ENCODE peak calls at places on chromosomes 13 and 19, in six cellular contexts. U is neural crest cell; T is nephron progenitor cell; X is GM03348; N is AG10803; D is stimulated activated effector memory CD8-positive, alpha-beta T cell treated with anti-CD3 and anti-CD28 coated beads, Interleukin-12 subunit alpha, Interleukin-12 subunit beta, amount 100 ng/mL, for 72 hours. P is an unnamed sample.
A peak's percentile ranks its signal among the peaks of the same experiment; 100 is the strongest.

GRCh38 chr19:1070931-1071791 is 4.2 kb downstream of the ARHGAP45 start:
- DNase-seq in N (no peak), T (peak; percentile 73), D (no peak), U (no peak), X (peak; percentile 54), P (peak; percentile 81)

GRCh38 chr19:44689290-44690130 is 9.4 kb upstream of the CEACAM16 start:
- DNase-seq in U (peak; percentile 84), T (peak; percentile 94), X (peak; percentile 78), D (peak; percentile 85), N (peak; percentile 59), P (peak; percentile 84)

GRCh38 chr13:105428816-105429215 is 1106.6 kb downstream of the EFNB2 start:
- DNase-seq in N (no peak), D (no peak), U (no peak), T (no peak), X (no peak), P (no peak)

GRCh38 chr13:26888632-26889031 is 128.0 kb upstream of the GPR12 start:
- DNase-seq in X (no peak), N (no peak), D (no peak), T (no peak), U (no peak), P (no peak)

GRCh38 chr19:10104665-10105221 is 1.4 kb upstream of the PPAN start:
- DNase-seq in N (no peak), T (no peak), U (no peak), D (peak; percentile 90), X (no peak), P (no peak)

GRCh38 chr19:52992109-52993004 is 21.4 kb upstream of the ERVV-1 start:
- DNase-seq in D (no peak), N (no peak), T (peak; percentile 31), U (no peak), X (peak; percentile 11), P (no peak)

GRCh38 chr19:2246801-2247361 is 2.2 kb upstream of the AMH start:
- DNase-seq in T (no peak), X (no peak), N (peak; percentile 36), D (no peak), U (no peak), P (no peak)

GRCh38 chr13:51181752-51182383 is 40.3 kb upstream of the FAM124A start:
- DNase-seq in X (no peak), N (no peak), U (no peak), T (no peak), D (no peak), P (no peak)

GRCh38 chr19:27671876-27672275 is 1541.1 kb downstream of the UQCRFS1 start:
- DNase-seq in N (no peak), D (peak; percentile 18), X (no peak), U (no peak), T (no peak), P (no peak)

GRCh38 chr19:33171916-33172359 is 22.2 kb upstream of the LRP3 start:
- DNase-seq in N (peak; percentile 51), X (peak; percentile 35), U (no peak), T (no peak), D (no peak), P (peak; percentile 2)

GRCh38 chr19:6092329-6093286 is 17.7 kb downstream of the RFX2 start:
- DNase-seq in U (peak; percentile 57), N (peak; percentile 91), D (no peak), X (peak; percentile 77), T (peak; percentile 78), P (peak; percentile 92)

GRCh38 chr19:33110201-33110910 is 21.6 kb upstream of the WDR88 start:
- DNase-seq in U (no peak), D (no peak), T (no peak), X (no peak), N (no peak), P (no peak)

GRCh38 chr13:39106216-39106995 is 68.2 kb downstream of the NHLRC3 start:
- DNase-seq in D (no peak), U (no peak), T (no peak), X (no peak), N (no peak), P (no peak)

GRCh38 chr19:21848706-21849105 is 12.7 kb upstream of the ZNF43 start:
- DNase-seq in U (no peak), D (no peak), T (no peak), N (no peak), X (no peak), P (no peak)

GRCh38 chr19:12974301-12975220 is 5.2 kb downstream of the DAND5 start:
- DNase-seq in X (peak; percentile 29), D (no peak), T (no peak), U (no peak), N (no peak), P (no peak)

GRCh38 chr13:94701313-94702180 is 10.8 kb downstream of the SOX21 start:
- DNase-seq in U (no peak), T (no peak), D (no peak), N (no peak), X (no peak), P (no peak)

GRCh38 chr19:32748497-32748896 is 28.9 kb downstream of the TDRD12 start:
- DNase-seq in N (no peak), U (no peak), X (no peak), T (no peak), D (no peak), P (no peak)

GRCh38 chr13:26423634-26424033 is 133.8 kb upstream of the WASF3 start:
- DNase-seq in N (peak; percentile 65), U (no peak), T (no peak), D (no peak), X (peak; percentile 59), P (peak; percentile 82)

GRCh38 chr19:16249826-16250434 is 52.2 kb downstream of the AP1M1 start:
- DNase-seq in T (no peak), D (no peak), N (peak; percentile 81), X (peak; percentile 36), U (no peak), P (no peak)

GRCh38 chr13:41274881-41275280 is 11.5 kb upstream of the MTRF1 start:
- DNase-seq in T (no peak), U (no peak), N (peak; percentile 29), D (no peak), X (no peak), P (no peak)

GRCh38 chr13:37944476-37945442 is 75.2 kb upstream of the TRPC4 start:
- DNase-seq in D (no peak), X (peak; percentile 5), T (no peak), U (no peak), N (peak; percentile 8), P (no peak)

GRCh38 chr13:26965976-26966375 is 205.4 kb upstream of the GPR12 start:
- DNase-seq in D (no peak), X (no peak), T (no peak), U (no peak), N (peak; percentile 16), P (no peak)

GRCh38 chr13:113639661-113640262 is 18.2 kb downstream of the ATP4B start:
- DNase-seq in N (peak; percentile 28), X (peak; percentile 68), T (no peak), D (no peak), U (no peak), P (peak; percentile 35)

GRCh38 chr19:55257461-55258411 is 1.1 kb downstream of the PPP6R1 start:
- DNase-seq in T (peak; percentile 40), N (peak; percentile 12), X (peak; percentile 48), U (no peak), D (peak; percentile 68), P (no peak)

GRCh38 chr13:101916108-101916757 is 463.8 kb downstream of the ITGBL1 start:
- DNase-seq in N (no peak), X (peak; percentile 24), D (no peak), U (peak; percentile 42), T (peak; percentile 71), P (peak; percentile 73)

GRCh38 chr13:52827839-52828238 is 20.6 kb downstream of the PCDH8 start:
- DNase-seq in X (no peak), U (no peak), T (no peak), N (no peak), D (no peak), P (no peak)

GRCh38 chr13:43374621-43375020 is 351.2 kb downstream of the DNAJC15 start:
- DNase-seq in U (no peak), N (peak; percentile 90), D (no peak), T (no peak), X (peak; percentile 85), P (no peak)

P was measured in aorta.